ENCODE peak calls at places on chromosomes 5 and 9, in eight cellular contexts. One of them, this sample, is unnamed.

GRCh38 chr5:150302301-150303069 is at the start of gene ARSI:
- DNase-seq in psoas muscle: peak
- DNase-seq in stimulated activated CD4-positive, alpha-beta T cell treated with anti-CD3 and anti-CD28 coated beads, TNF-alpha, amount 100 ng/mL, for 24 hours: no peak
- DNase-seq in left lung: no peak
- DNase-seq in T-helper 1 cell: no peak
- DNase-seq in AML-193: no peak
- DNase-seq in amniotic stem cell: no peak
- DNase-seq in iPS-NIHi11: peak
- DNase-seq in this sample: no peak

GRCh38 chr9:6897831-6898230 is 140.1 kb downstream of the KDM4C start:
- DNase-seq in psoas muscle: no peak
- DNase-seq in stimulated activated CD4-positive, alpha-beta T cell treated with anti-CD3 and anti-CD28 coated beads, TNF-alpha, amount 100 ng/mL, for 24 hours: no peak
- DNase-seq in left lung: no peak
- DNase-seq in T-helper 1 cell: no peak
- DNase-seq in AML-193: no peak
- DNase-seq in amniotic stem cell: no peak
- DNase-seq in iPS-NIHi11: no peak
- DNase-seq in this sample: no peak

GRCh38 chr9:81823672-81824554 is 104.3 kb upstream of the SPATA31D4 start:
- DNase-seq in psoas muscle: no peak
- DNase-seq in stimulated activated CD4-positive, alpha-beta T cell treated with anti-CD3 and anti-CD28 coated beads, TNF-alpha, amount 100 ng/mL, for 24 hours: no peak
- DNase-seq in left lung: no peak
- DNase-seq in T-helper 1 cell: no peak
- DNase-seq in AML-193: no peak
- DNase-seq in amniotic stem cell: no peak
- DNase-seq in iPS-NIHi11: no peak
- DNase-seq in this sample: no peak

GRCh38 chr5:112630246-112631009 is 107.3 kb upstream of the APC start:
- DNase-seq in psoas muscle: no peak
- DNase-seq in stimulated activated CD4-positive, alpha-beta T cell treated with anti-CD3 and anti-CD28 coated beads, TNF-alpha, amount 100 ng/mL, for 24 hours: no peak
- DNase-seq in left lung: no peak
- DNase-seq in T-helper 1 cell: no peak
- DNase-seq in AML-193: no peak
- DNase-seq in amniotic stem cell: no peak
- DNase-seq in iPS-NIHi11: no peak
- DNase-seq in this sample: no peak

GRCh38 chr9:85569988-85570387 is 171.8 kb downstream of the AGTPBP1 start:
- DNase-seq in psoas muscle: no peak
- DNase-seq in stimulated activated CD4-positive, alpha-beta T cell treated with anti-CD3 and anti-CD28 coated beads, TNF-alpha, amount 100 ng/mL, for 24 hours: no peak
- DNase-seq in left lung: no peak
- DNase-seq in T-helper 1 cell: no peak
- DNase-seq in AML-193: no peak
- DNase-seq in amniotic stem cell: no peak
- DNase-seq in iPS-NIHi11: no peak
- DNase-seq in this sample: no peak

GRCh38 chr5:181188700-181189362 is 16.2 kb downstream of the TRIM7 start:
- DNase-seq in psoas muscle: peak
- DNase-seq in stimulated activated CD4-positive, alpha-beta T cell treated with anti-CD3 and anti-CD28 coated beads, TNF-alpha, amount 100 ng/mL, for 24 hours: peak
- DNase-seq in left lung: peak
- DNase-seq in T-helper 1 cell: peak
- DNase-seq in AML-193: no peak
- DNase-seq in amniotic stem cell: no peak
- DNase-seq in iPS-NIHi11: no peak
- DNase-seq in this sample: no peak

GRCh38 chr9:105694320-105694847 is at the start of gene TMEM38B:
- DNase-seq in psoas muscle: peak
- DNase-seq in stimulated activated CD4-positive, alpha-beta T cell treated with anti-CD3 and anti-CD28 coated beads, TNF-alpha, amount 100 ng/mL, for 24 hours: peak
- DNase-seq in left lung: peak
- DNase-seq in T-helper 1 cell: peak
- DNase-seq in AML-193: peak
- DNase-seq in amniotic stem cell: peak
- DNase-seq in iPS-NIHi11: peak
- DNase-seq in this sample: peak

GRCh38 chr5:158450761-158451160 is 591.8 kb upstream of the CLINT1 start:
- DNase-seq in psoas muscle: no peak
- DNase-seq in stimulated activated CD4-positive, alpha-beta T cell treated with anti-CD3 and anti-CD28 coated beads, TNF-alpha, amount 100 ng/mL, for 24 hours: no peak
- DNase-seq in left lung: no peak
- DNase-seq in T-helper 1 cell: no peak
- DNase-seq in AML-193: no peak
- DNase-seq in amniotic stem cell: no peak
- DNase-seq in iPS-NIHi11: no peak
- DNase-seq in this sample: no peak

GRCh38 chr9:38110476-38110875 is 41.4 kb upstream of the SHB start:
- DNase-seq in psoas muscle: no peak
- DNase-seq in stimulated activated CD4-positive, alpha-beta T cell treated with anti-CD3 and anti-CD28 coated beads, TNF-alpha, amount 100 ng/mL, for 24 hours: no peak
- DNase-seq in left lung: no peak
- DNase-seq in T-helper 1 cell: no peak
- DNase-seq in AML-193: no peak
- DNase-seq in amniotic stem cell: no peak
- DNase-seq in iPS-NIHi11: no peak
- DNase-seq in this sample: no peak

This sample was measured in suprapubic skin.